ENCODE peak calls at places on chromosomes 3 and 15, in five cellular contexts. N is hippocampal formation; E is cardiac fibroblast; C is BJ; Y is activated CD4-positive, CD25-positive, alpha-beta regulatory T cell treated with anti-CD3 and anti-CD28 coated beads, Interleukin-2, amount 50 U/mL, for 72 hours. A is an unnamed sample.

GRCh38 chr15:84727429-84727828 is 11.5 kb upstream of the SEC11A start:
- DNase-seq in C (no peak), E (no peak), N (no peak), Y (no peak), A (no peak)

GRCh38 chr3:157493627-157494550 is 9.3 kb downstream of the VEPH1 start:
- DNase-seq in N (no peak), C (peak; percentile 46), Y (no peak), E (peak; percentile 85), A (peak; percentile 85)

GRCh38 chr3:195916991-195917390 is 8.6 kb upstream of the TNK2 start:
- DNase-seq in N (no peak), Y (no peak), E (no peak), C (no peak), A (no peak)

GRCh38 chr3:50340404-50341329 is at the start of gene RASSF1:
- DNase-seq in C (no peak), E (peak; percentile 64), N (peak; percentile 25), Y (peak; percentile 64), A (peak; percentile 56)

GRCh38 chr3:160210799-160211221 is 14.4 kb upstream of the C3orf80 start:
- DNase-seq in E (peak; percentile 75), C (peak; percentile 12), N (no peak), Y (no peak), A (peak; percentile 55)

GRCh38 chr3:194748229-194748628 is 62.5 kb downstream of the FAM43A start:
- DNase-seq in C (no peak), Y (no peak), E (no peak), N (no peak), A (no peak)

GRCh38 chr3:138132239-138132638 is at the start of gene A4GNT:
- DNase-seq in Y (no peak), E (no peak), C (no peak), N (no peak), A (no peak)

GRCh38 chr3:86410587-86410986 is 580.4 kb downstream of the VGLL3 start:
- DNase-seq in Y (no peak), C (no peak), E (no peak), N (no peak), A (no peak)

GRCh38 chr15:63048986-63049665 is 6.6 kb downstream of the TPM1 start:
- DNase-seq in Y (peak; percentile 39), N (peak; percentile 41), C (no peak), E (peak; percentile 61), A (peak; percentile 67)

GRCh38 chr15:77504310-77504709 is 83.6 kb downstream of the HMG20A start:
- DNase-seq in C (no peak), Y (no peak), E (no peak), N (peak; percentile 37), A (no peak)

GRCh38 chr15:36817776-36818175 is 238.3 kb downstream of the CDIN1 start:
- DNase-seq in E (no peak), N (no peak), C (no peak), Y (no peak), A (no peak)

A was measured in fibroblast of lung.